ENCODE peak calls at places on chromosomes 11 and 22, in ten cellular contexts. O is esophagus squamous epithelium; V is CD4-positive, alpha-beta T cell; M is thoracic aorta; Z is colonic mucosa; D is mucosa of descending colon; G is heart left ventricle; E is fibroblast of villous mesenchyme; S is ovary; A is nephron progenitor cell. R is an unnamed sample.

GRCh38 chr22:37633693-37634504 is 5.6 kb upstream of the SH3BP1 start:
- DNase-seq in O (no peak), V (no peak), M (no peak), Z (peak; percentile 74), D (peak; percentile 84), G (peak; percentile 95), E (peak; percentile 90), S (peak; percentile 95), A (peak; percentile 85), R (peak; percentile 92)

GRCh38 chr11:32852142-32852541 is 22.4 kb downstream of the PRRG4 start:
- DNase-seq in O (no peak), V (no peak), M (no peak), Z (peak; percentile 58), D (no peak), G (no peak), E (peak; percentile 36), S (no peak), A (no peak), R (no peak)

GRCh38 chr11:131584694-131585592 is 214.5 kb downstream of the NTM start:
- DNase-seq in O (no peak), V (no peak), M (no peak), Z (no peak), D (no peak), G (no peak), E (no peak), S (no peak), A (peak; percentile 53), R (peak; percentile 25)

GRCh38 chr22:19292262-19293230 is 1.0 kb upstream of the CLTCL1 start:
- DNase-seq in O (no peak), V (no peak), M (no peak), Z (peak; percentile 28), D (peak; percentile 55), G (no peak), E (peak; percentile 60), S (peak; percentile 52), A (peak; percentile 6), R (no peak)

GRCh38 chr22:33051960-33052839 is 6.0 kb downstream of the SYN3 start:
- DNase-seq in O (no peak), V (no peak), M (no peak), Z (no peak), D (no peak), G (no peak), E (no peak), S (no peak), A (no peak), R (no peak)

GRCh38 chr11:83773950-83774880 is 488.0 kb upstream of the CCDC90B start:
- DNase-seq in O (no peak), V (no peak), M (no peak), Z (no peak), D (no peak), G (no peak), E (peak; percentile 56), S (no peak), A (no peak), R (no peak)

GRCh38 chr11:16179668-16180067 is 176.7 kb downstream of the SOX6 start:
- DNase-seq in O (no peak), V (no peak), M (no peak), Z (no peak), D (no peak), G (no peak), E (peak; percentile 28), S (no peak), A (no peak), R (no peak)

GRCh38 chr11:119006696-119007095 is 8.8 kb downstream of the CENATAC start:
- DNase-seq in O (no peak), V (no peak), M (no peak), Z (no peak), D (no peak), G (no peak), E (no peak), S (no peak), A (no peak), R (no peak)

GRCh38 chr11:61294717-61295595 is at the start of gene VWCE:
- DNase-seq in O (no peak), V (peak; percentile 30), M (no peak), Z (peak; percentile 48), D (peak; percentile 66), G (peak; percentile 70), E (peak; percentile 45), S (peak; percentile 84), A (peak; percentile 86), R (peak; percentile 93)

GRCh38 chr11:75894036-75894585 is 79.1 kb downstream of the UVRAG start:
- DNase-seq in O (no peak), V (no peak), M (no peak), Z (no peak), D (no peak), G (no peak), E (no peak), S (no peak), A (no peak), R (no peak)

GRCh38 chr22:17807571-17808410 is 33.5 kb upstream of the BID start:
- DNase-seq in O (no peak), V (no peak), M (no peak), Z (no peak), D (no peak), G (peak; percentile 78), E (peak; percentile 70), S (no peak), A (no peak), R (no peak)

DNA sequence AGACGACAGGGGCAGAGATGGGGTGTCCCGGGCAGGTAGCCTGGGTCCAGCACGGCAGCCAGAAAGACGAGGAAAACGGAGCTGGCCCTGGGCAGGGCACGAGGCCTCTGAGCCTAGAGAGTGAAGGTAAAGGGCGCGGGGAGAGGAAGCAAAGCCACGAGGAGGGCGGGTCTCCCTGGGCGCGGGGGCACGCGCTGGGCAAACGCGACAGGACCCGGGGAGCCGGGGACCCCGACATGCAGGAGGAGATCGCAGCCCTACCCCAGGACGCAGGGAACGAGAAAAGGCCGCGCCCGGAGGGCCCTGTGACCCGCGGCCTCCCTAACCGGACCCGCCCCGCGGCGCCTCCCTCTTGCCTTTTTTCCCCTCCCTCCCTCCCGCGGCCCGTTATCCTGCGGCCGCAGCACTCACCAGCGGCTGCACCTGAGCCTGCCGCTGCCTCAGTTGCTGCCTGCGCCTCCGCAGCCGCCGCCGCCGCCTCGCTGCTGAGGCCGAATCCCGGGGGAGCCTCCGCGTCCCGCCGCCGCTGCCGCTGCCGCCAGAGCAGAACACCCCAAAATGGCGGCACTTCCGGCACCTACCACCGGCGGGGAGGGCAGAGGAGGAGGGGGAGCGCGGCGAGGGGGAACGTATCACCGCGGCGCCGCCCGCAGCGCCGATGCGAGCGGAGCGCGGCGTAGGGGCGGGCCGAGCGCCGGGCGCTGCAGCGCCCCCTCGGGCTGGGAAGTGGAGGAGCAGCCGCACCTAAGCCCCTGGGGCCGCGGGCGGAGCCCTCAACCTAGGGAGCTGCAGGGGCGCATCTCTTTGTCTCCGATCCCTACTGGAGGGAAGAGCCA is at the start of gene CELF1:
- DNase-seq in O (peak; percentile 54), V (peak; percentile 85), M (peak; percentile 64), Z (peak; percentile 92), D (peak; percentile 96), G (peak; percentile 96), E (peak; percentile 87), S (peak; percentile 94), A (peak; percentile 93), R (peak; percentile 94)
- TF ChIP-seq CTCF in O (peak; percentile 96), V (peak; percentile 81), M (peak; percentile 93), Z (peak; percentile 81), D (peak; percentile 92), G (peak; percentile 97), E (peak; percentile 65), S (peak; percentile 80), A (peak; percentile 84), R (peak; percentile 87)

GRCh38 chr11:95714853-95715776 is 74.5 kb downstream of the FAM76B start:
- DNase-seq in O (no peak), V (no peak), M (no peak), Z (no peak), D (no peak), G (no peak), E (no peak), S (no peak), A (no peak), R (no peak)

GRCh38 chr11:95711945-95712221 is 77.7 kb downstream of the FAM76B start:
- DNase-seq in O (no peak), V (no peak), M (no peak), Z (no peak), D (no peak), G (no peak), E (no peak), S (no peak), A (no peak), R (no peak)

GRCh38 chr11:95713428-95713827 is 76.2 kb downstream of the FAM76B start:
- DNase-seq in O (no peak), V (no peak), M (no peak), Z (no peak), D (no peak), G (no peak), E (no peak), S (no peak), A (no peak), R (no peak)

GRCh38 chr11:95708681-95709080 is 80.9 kb downstream of the FAM76B start:
- DNase-seq in O (no peak), V (no peak), M (no peak), Z (no peak), D (no peak), G (no peak), E (no peak), S (no peak), A (no peak), R (no peak)

DNA sequence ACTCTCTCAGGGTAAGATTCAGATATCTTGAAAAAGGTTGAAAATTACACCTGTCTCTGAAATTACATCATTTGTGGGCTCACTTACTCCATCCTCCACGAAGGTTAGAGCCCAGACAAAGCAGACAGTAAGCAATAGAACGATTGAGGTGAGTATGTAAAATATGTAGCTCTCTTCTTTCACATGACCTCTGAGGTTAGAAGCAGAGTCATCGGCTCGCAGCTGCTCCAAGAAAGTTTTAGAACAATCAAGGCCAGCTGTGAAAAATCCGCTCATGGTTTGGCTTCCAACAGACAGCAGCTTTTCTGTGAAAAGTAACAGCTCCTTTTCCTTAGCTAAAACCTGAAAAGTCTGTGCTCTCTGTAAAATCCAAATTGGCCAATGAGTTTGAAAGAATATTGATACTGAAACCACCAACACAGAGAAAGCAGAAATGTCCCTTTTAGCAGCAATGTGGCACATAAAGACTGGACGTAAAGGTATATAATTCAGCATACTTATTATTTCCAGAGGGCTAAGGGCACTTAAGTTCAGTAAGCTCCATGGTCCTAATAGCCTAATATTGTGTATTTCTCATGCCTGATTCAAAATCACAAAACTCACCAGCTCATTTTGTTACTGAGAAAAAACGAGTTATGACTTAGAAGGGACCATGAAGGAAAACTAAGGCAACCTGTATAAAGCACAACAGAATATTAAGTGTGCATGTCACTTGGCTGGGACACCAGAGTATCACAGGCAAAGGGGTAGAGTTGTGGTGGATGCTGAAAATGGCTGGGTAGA is 78.2 kb downstream of the FAM76B start:
- DNase-seq in O (no peak), V (no peak), M (no peak), Z (no peak), D (no peak), G (no peak), E (peak; percentile 34), S (peak; percentile 56), A (no peak), R (peak; percentile 16)
- TF ChIP-seq CTCF in O (no peak), V (no peak), M (no peak), Z (no peak), D (no peak), G (no peak), E (no peak), S (no peak), A (no peak), R (no peak)

GRCh38 chr11:92152245-92152644 is 72.4 kb upstream of the FAT3 start:
- DNase-seq in O (no peak), V (no peak), M (no peak), Z (no peak), D (no peak), G (no peak), E (no peak), S (no peak), A (no peak), R (no peak)
- TF ChIP-seq CTCF in O (no peak), V (no peak), M (no peak), Z (no peak), D (no peak), G (no peak), E (no peak), S (no peak), A (no peak), R (no peak)

GRCh38 chr11:69708731-69709401 is 5.0 kb upstream of the FGF19 start:
- DNase-seq in O (no peak), V (no peak), M (no peak), Z (no peak), D (no peak), G (no peak), E (no peak), S (no peak), A (no peak), R (no peak)
- TF ChIP-seq CTCF in O (no peak), V (no peak), M (no peak), Z (no peak), D (no peak), G (no peak), E (no peak), S (no peak), A (no peak), R (no peak)